ENCODE peak calls at places on chromosome 16, in nine cellular contexts. U, M, P, J, S, V, X, W and H are unnamed samples.

GRCh38 chr16:17304124-17304813 is 166.5 kb downstream of the XYLT1 start:
- DNase-seq in U (no peak), M (no peak), P (no peak), J (no peak), S (no peak), V (no peak), X (no peak), W (no peak), H (no peak)

GRCh38 chr16:73615256-73615655 is 567.3 kb upstream of the ZFHX3 start:
- DNase-seq in U (no peak), M (no peak), P (no peak), J (no peak), S (no peak), V (no peak), X (no peak), W (no peak), H (no peak)

GRCh38 chr16:77589071-77589755 is 133.1 kb upstream of the NUDT7 start:
- DNase-seq in U (no peak), M (no peak), P (no peak), J (no peak), S (no peak), V (no peak), X (no peak), W (no peak), H (no peak)

GRCh38 chr16:27759301-27759871 is 209.4 kb downstream of the KATNIP start:
- DNase-seq in U (no peak), M (no peak), P (no peak), J (no peak), S (no peak), V (no peak), X (peak; percentile 48), W (no peak), H (no peak)

GRCh38 chr16:48479955-48480354 is 94.7 kb upstream of the SIAH1 start:
- DNase-seq in U (no peak), M (no peak), P (no peak), J (no peak), S (no peak), V (peak; percentile 74), X (peak; percentile 48), W (no peak), H (no peak)

GRCh38 chr16:85281181-85281580 is 168.9 kb upstream of the CIBAR2 start:
- DNase-seq in U (no peak), M (no peak), P (no peak), J (no peak), S (no peak), V (no peak), X (no peak), W (no peak), H (no peak)

GRCh38 chr16:54287758-54288591 is 1.4 kb upstream of the IRX3 start:
- DNase-seq in U (no peak), M (no peak), P (peak; percentile 30), J (no peak), S (no peak), V (no peak), X (no peak), W (no peak), H (peak; percentile 31)

GRCh38 chr16:54402270-54402669 is 115.7 kb upstream of the IRX3 start:
- DNase-seq in U (no peak), M (no peak), P (no peak), J (no peak), S (peak; percentile 28), V (no peak), X (no peak), W (no peak), H (no peak)

GRCh38 chr16:1785846-1786170 is 3.0 kb downstream of the NUBP2 start:
- DNase-seq in U (no peak), M (no peak), P (no peak), J (no peak), S (no peak), V (no peak), X (no peak), W (no peak), H (no peak)

GRCh38 chr16:66717112-66717675 is 20.7 kb upstream of the CMTM4 start:
- DNase-seq in U (no peak), M (no peak), P (peak; percentile 80), J (peak; percentile 77), S (no peak), V (peak; percentile 64), X (peak; percentile 65), W (peak; percentile 48), H (peak; percentile 77)

DNA sequence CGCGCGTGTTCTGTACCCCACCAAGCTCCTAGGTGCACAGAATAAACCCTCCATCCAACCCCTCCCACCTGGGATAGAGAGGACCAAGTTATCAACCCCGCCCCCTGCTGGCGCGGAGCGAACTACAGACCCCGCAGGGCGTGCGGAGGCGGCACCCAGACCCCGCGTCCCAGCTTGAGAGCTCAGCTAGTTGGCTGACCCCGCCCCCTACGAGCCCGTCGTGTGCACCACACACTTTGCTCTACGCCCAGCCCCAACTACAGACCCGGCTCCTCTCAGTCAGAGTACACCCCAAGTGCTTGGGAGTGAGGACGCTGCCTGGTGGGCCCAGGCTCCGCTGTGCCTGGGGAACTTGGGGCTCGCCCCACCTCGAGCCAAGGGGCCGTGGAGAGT is 1.5 kb downstream of the GRIN2A start:
- DNase-seq in U (peak; percentile 65), M (no peak), P (peak; percentile 97), J (peak; percentile 14), S (no peak), V (peak; percentile 57), X (no peak), W (peak; percentile 70), H (peak; percentile 93)
- TF ChIP-seq CTCF in U (peak; percentile 71), M (peak; percentile 43), P (peak; percentile 78), J (no peak), S (peak; percentile 48), V (peak; percentile 83), X (peak; percentile 42), W (peak; percentile 62), H (peak; percentile 69)

DNA sequence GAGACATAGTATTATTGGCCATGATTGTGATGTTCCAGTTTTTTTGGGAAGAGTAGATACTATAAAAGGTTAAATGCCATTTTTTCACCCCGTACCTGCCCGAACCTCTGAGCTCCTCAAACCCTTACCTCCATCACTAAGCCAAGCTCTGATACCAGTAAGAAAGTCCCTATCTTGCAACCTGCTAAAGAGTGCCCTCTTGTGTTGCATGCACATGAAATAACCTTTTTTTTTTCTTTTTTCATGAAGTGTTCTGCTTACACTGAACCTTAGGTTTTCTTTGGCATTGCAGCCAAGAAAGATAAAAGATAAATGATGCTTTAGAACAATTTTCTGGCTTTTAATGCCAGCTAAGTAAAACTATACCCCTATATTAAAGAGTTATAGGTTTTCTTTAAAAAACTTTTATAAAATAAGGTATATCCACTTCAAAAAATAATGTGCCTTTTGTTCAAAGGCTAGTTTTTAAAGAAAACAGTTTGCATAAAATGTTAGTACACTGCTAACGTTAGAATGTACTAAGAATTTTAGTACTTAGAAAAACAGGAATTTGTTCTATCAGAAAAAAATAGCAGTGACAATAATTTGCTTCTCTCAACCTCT is 295.3 kb upstream of the PMFBP1 start:
- DNase-seq in U (no peak), M (no peak), P (peak; percentile 81), J (peak; percentile 26), S (peak; percentile 22), V (peak; percentile 69), X (peak; percentile 77), W (no peak), H (no peak)
- TF ChIP-seq CTCF in U (peak; percentile 71), M (peak; percentile 82), P (peak; percentile 83), J (peak; percentile 31), S (peak; percentile 74), V (peak; percentile 90), X (peak; percentile 78), W (peak; percentile 75), H (no peak)

GRCh38 chr16:50209548-50210265 is 56.6 kb downstream of the TENT4B start:
- DNase-seq in U (no peak), M (no peak), P (peak; percentile 22), J (peak; percentile 39), S (no peak), V (no peak), X (no peak), W (no peak), H (no peak)

GRCh38 chr16:50215680-50216079 is 50.7 kb upstream of the ADCY7 start:
- DNase-seq in U (no peak), M (no peak), P (no peak), J (no peak), S (no peak), V (no peak), X (no peak), W (no peak), H (no peak)

GRCh38 chr16:50210266-50211038 is 55.9 kb upstream of the ADCY7 start:
- DNase-seq in U (peak; percentile 19), M (no peak), P (peak; percentile 88), J (peak; percentile 74), S (peak; percentile 79), V (peak; percentile 77), X (peak; percentile 97), W (peak; percentile 55), H (peak; percentile 75)

GRCh38 chr16:50216231-50216630 is 50.1 kb upstream of the ADCY7 start:
- DNase-seq in U (no peak), M (no peak), P (no peak), J (no peak), S (no peak), V (no peak), X (no peak), W (no peak), H (no peak)

GRCh38 chr16:50213939-50214519 is 52.3 kb upstream of the ADCY7 start:
- DNase-seq in U (no peak), M (no peak), P (peak; percentile 52), J (peak; percentile 11), S (no peak), V (peak; percentile 58), X (peak; percentile 64), W (no peak), H (no peak)
- TF ChIP-seq CTCF in U (peak; percentile 81), M (peak; percentile 68), P (peak; percentile 55), J (peak; percentile 62), S (peak; percentile 63), V (peak; percentile 69), X (peak; percentile 63), W (peak; percentile 86), H (peak; percentile 96)

GRCh38 chr16:70805380-70805779 is 4.4 kb upstream of the VAC14 start:
- DNase-seq in U (no peak), M (no peak), P (peak; percentile 26), J (no peak), S (no peak), V (no peak), X (no peak), W (no peak), H (no peak)

GRCh38 chr16:70809392-70810060 is 8.6 kb upstream of the VAC14 start:
- DNase-seq in U (no peak), M (no peak), P (no peak), J (no peak), S (no peak), V (no peak), X (no peak), W (no peak), H (no peak)

GRCh38 chr16:70804729-70805169 is 3.8 kb upstream of the VAC14 start:
- DNase-seq in U (no peak), M (no peak), P (no peak), J (no peak), S (no peak), V (no peak), X (no peak), W (no peak), H (no peak)

GRCh38 chr16:70805787-70806186 is 4.8 kb upstream of the VAC14 start:
- DNase-seq in U (no peak), M (no peak), P (no peak), J (no peak), S (no peak), V (no peak), X (peak; percentile 40), W (no peak), H (no peak)

DNA sequence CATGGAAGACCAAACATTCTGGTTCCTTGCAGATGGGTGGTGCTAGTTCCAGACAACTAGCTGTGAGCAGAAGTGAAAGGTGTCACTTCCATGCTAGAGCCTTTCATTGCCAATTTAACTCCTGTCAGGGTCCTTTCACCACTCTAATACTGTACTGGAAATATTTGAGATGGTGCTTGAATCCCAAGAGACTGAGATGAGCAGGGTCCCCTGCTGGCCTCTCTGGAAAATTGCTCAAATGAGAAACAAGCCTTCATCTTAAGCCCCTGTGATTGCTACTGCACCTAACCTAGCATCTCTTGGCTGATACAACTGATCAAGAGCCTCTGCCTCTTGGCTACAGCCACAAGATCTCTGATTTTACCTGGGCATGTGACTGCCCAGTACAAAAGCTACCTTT is 7.4 kb upstream of the VAC14 start:
- DNase-seq in U (no peak), M (no peak), P (no peak), J (no peak), S (no peak), V (no peak), X (no peak), W (no peak), H (no peak)
- TF ChIP-seq CTCF in U (peak; percentile 17), M (peak; percentile 26), P (peak; percentile 31), J (no peak), S (no peak), V (no peak), X (peak; percentile 3), W (peak; percentile 21), H (no peak)